ENCODE peak calls at places on chromosomes 12 and 14, in eight cellular contexts. P is OCI-LY7; S is glutamatergic neuron; U is ovary; O is stomach; L is foreskin keratinocyte; X is activated CD8-positive, alpha-beta T cell treated with anti-CD3 and anti-CD28 coated beads for 36 hours; A is NB4. Y is an unnamed sample.

GRCh38 chr12:12720637-12721250 is 3.6 kb downstream of the CDKN1B start:
- DNase-seq in P (no peak), S (no peak), U (no peak), O (no peak), L (peak; percentile 42), X (no peak), A (peak; percentile 60), Y (no peak)

GRCh38 chr12:68482660-68483059 is 128.0 kb upstream of the RAP1B start:
- DNase-seq in P (no peak), S (no peak), U (no peak), O (no peak), L (peak; percentile 86), X (peak; percentile 48), A (no peak), Y (peak; percentile 60)

GRCh38 chr14:94000986-94001385 is 3.9 kb downstream of the CCDC197 start:
- DNase-seq in P (no peak), S (peak; percentile 59), U (no peak), O (no peak), L (peak; percentile 65), X (no peak), A (no peak), Y (no peak)

GRCh38 chr12:126617312-126617711 is 1552.1 kb downstream of the AACS start:
- DNase-seq in P (no peak), S (no peak), U (no peak), O (no peak), L (no peak), X (peak; percentile 3), A (peak; percentile 42), Y (no peak)

GRCh38 chr12:3797649-3798048 is 44.7 kb upstream of the CRACR2A start:
- DNase-seq in P (no peak), S (no peak), U (no peak), O (no peak), L (no peak), X (no peak), A (peak; percentile 17), Y (no peak)

GRCh38 chr14:63933110-63933509 is 80.3 kb downstream of the SYNE2 start:
- DNase-seq in P (no peak), S (no peak), U (no peak), O (no peak), L (peak; percentile 36), X (no peak), A (no peak), Y (no peak)

GRCh38 chr12:119154435-119154818 is 24.3 kb upstream of the HSPB8 start:
- DNase-seq in P (no peak), S (peak; percentile 78), U (no peak), O (no peak), L (no peak), X (peak; percentile 5), A (peak; percentile 26), Y (no peak)

GRCh38 chr12:59587710-59588109 is 8.1 kb upstream of the SLC16A7 start:
- DNase-seq in P (no peak), S (no peak), U (no peak), O (no peak), L (no peak), X (no peak), A (no peak), Y (no peak)

GRCh38 chr12:76529226-76529918 is 30.2 kb downstream of the OSBPL8 start:
- DNase-seq in P (no peak), S (no peak), U (no peak), O (no peak), L (no peak), X (no peak), A (peak; percentile 33), Y (no peak)

GRCh38 chr12:79067977-79068376 is 203.4 kb downstream of the SYT1 start:
- DNase-seq in P (no peak), S (no peak), U (no peak), O (no peak), L (no peak), X (no peak), A (no peak), Y (no peak)

GRCh38 chr14:66745078-66745477 is 237.1 kb downstream of the GPHN start:
- DNase-seq in P (no peak), S (no peak), U (no peak), O (no peak), L (no peak), X (no peak), A (no peak), Y (no peak)

GRCh38 chr12:120688527-120689071 is 1.6 kb downstream of the MLEC start:
- DNase-seq in P (no peak), S (no peak), U (no peak), O (no peak), L (peak; percentile 38), X (no peak), A (peak; percentile 84), Y (no peak)

GRCh38 chr12:64506955-64507354 is 55.0 kb downstream of the TBK1 start:
- DNase-seq in P (no peak), S (no peak), U (no peak), O (no peak), L (no peak), X (no peak), A (no peak), Y (no peak)

GRCh38 chr14:59252772-59253500 is 64.5 kb downstream of the DAAM1 start:
- DNase-seq in P (no peak), S (no peak), U (peak; percentile 28), O (no peak), L (no peak), X (no peak), A (no peak), Y (no peak)

GRCh38 chr14:69037790-69038448 is 58.8 kb upstream of the ACTN1 start:
- DNase-seq in P (no peak), S (no peak), U (no peak), O (no peak), L (peak; percentile 30), X (no peak), A (no peak), Y (no peak)

GRCh38 chr12:109153711-109154434 is 37.5 kb downstream of the ACACB start:
- DNase-seq in P (no peak), S (no peak), U (peak; percentile 32), O (peak; percentile 24), L (peak; percentile 16), X (peak; percentile 6), A (no peak), Y (no peak)

GRCh38 chr14:55272922-55273321 is 1.7 kb downstream of the FBXO34 start:
- DNase-seq in P (no peak), S (no peak), U (no peak), O (no peak), L (peak; percentile 7), X (no peak), A (no peak), Y (no peak)

GRCh38 chr12:131218291-131219172 is 264.8 kb downstream of the ADGRD1 start:
- DNase-seq in P (no peak), S (no peak), U (no peak), O (no peak), L (no peak), X (no peak), A (peak; percentile 88), Y (peak; percentile 50)

GRCh38 chr14:36910578-36910977 is 248.9 kb downstream of the PAX9 start:
- DNase-seq in P (no peak), S (no peak), U (no peak), O (no peak), L (no peak), X (no peak), A (no peak), Y (no peak)
- TF ChIP-seq CTCF in P (no peak), S (no peak), U (no peak), O (no peak), L (no peak), X (no peak), A (no peak), Y (no peak)

GRCh38 chr12:105431537-105431936 is 101.0 kb downstream of the C12orf75 start:
- DNase-seq in P (no peak), S (no peak), U (no peak), O (no peak), L (no peak), X (no peak), A (no peak), Y (no peak)

GRCh38 chr12:105428793-105429192 is 98.3 kb downstream of the C12orf75 start:
- DNase-seq in P (no peak), S (no peak), U (no peak), O (no peak), L (peak; percentile 58), X (no peak), A (no peak), Y (no peak)

GRCh38 chr12:105426766-105427165 is 96.3 kb downstream of the C12orf75 start:
- DNase-seq in P (no peak), S (no peak), U (no peak), O (no peak), L (no peak), X (no peak), A (no peak), Y (no peak)

GRCh38 chr12:105425263-105426174 is 95.0 kb downstream of the C12orf75 start:
- DNase-seq in P (no peak), S (no peak), U (no peak), O (no peak), L (no peak), X (no peak), A (no peak), Y (no peak)

GRCh38 chr12:105427883-105428282 is 97.4 kb downstream of the C12orf75 start:
- DNase-seq in P (no peak), S (no peak), U (no peak), O (no peak), L (peak; percentile 78), X (peak; percentile 11), A (peak; percentile 28), Y (no peak)
- TF ChIP-seq CTCF in P (peak; percentile 28), S (no peak), U (no peak), O (no peak), L (peak; percentile 60), X (no peak), A (no peak), Y (no peak)

DNA sequence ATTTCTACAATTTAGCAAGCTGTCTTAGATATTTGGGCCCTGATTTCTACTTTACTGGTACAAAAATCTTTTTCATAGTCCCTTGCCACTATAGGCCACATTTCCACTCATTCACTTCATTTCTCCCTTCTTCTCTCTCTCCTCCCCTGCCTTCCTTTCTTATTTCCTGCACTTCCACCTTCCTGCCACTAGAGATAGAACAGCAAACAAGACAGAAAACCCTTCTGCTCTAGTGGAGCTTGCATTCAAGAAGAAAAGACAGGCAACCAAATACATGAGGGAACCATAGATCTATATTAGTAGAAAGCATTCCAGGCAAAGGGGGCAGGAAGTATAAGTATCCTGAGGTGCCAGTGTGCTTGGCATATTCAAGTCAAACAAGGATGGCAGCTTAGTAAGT is 623.5 kb downstream of the FLRT2 start:
- DNase-seq in P (no peak), S (no peak), U (no peak), O (no peak), L (no peak), X (no peak), A (peak; percentile 4), Y (no peak)
- TF ChIP-seq CTCF in P (peak; percentile 49), S (peak; percentile 73), U (no peak), O (no peak), L (no peak), X (no peak), A (peak; percentile 35), Y (no peak)

DNA sequence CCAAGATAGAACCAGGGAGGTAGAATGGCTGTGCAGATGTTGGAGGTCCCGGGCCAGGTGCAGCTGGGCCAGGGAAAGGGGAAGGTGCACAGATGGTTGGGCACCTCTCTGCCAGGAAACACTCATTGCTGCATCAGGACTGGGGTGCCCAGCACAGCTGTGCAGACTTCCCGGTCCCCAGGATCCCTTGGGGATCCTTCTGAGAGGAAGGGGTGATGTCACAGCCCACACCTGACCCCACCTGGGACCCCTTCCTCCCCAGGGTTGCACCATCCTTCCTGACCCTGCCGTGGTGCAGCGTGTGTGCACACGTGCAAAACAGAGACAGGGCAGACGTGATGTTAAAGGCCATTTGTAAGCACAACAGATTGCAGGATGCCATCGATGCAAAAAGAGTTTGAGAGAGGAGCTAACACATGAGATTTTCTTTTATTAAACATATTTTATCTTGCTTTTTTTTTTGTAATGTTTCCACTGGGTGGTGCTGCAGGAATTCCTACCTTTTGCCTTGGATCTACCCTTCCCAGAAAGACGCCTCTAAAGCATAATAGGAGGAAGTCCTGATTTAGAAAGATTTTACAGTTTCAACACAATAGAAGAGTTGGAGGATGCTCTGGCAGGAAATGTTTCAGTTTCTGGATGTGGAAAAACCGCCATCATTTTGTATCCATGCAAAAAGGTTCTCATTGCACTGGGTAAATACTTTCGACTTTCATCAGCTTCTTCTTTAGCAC is 14.8 kb downstream of the ELK3 start:
- DNase-seq in P (peak; percentile 92), S (no peak), U (no peak), O (no peak), L (no peak), X (no peak), A (no peak), Y (no peak)
- TF ChIP-seq CTCF in P (peak; percentile 49), S (no peak), U (no peak), O (no peak), L (peak; percentile 33), X (no peak), A (no peak), Y (no peak)

Y was measured in GM13976.